ENCODE peak calls at places on chromosomes 12 and 14, in four cellular contexts. R, X, L and J are unnamed samples.

GRCh38 chr12:106773945-106774807 is at the start of gene RIC8B:
- DNase-seq in R (peak), X (peak), L (peak), J (peak)

GRCh38 chr14:61615743-61616523 is 79.4 kb upstream of the HIF1A start:
- DNase-seq in R (no peak), X (no peak), L (peak), J (peak)

GRCh38 chr12:131106542-131106941 is 152.8 kb downstream of the ADGRD1 start:
- DNase-seq in R (no peak), X (no peak), L (no peak), J (no peak)

GRCh38 chr12:96495841-96496545 is 6.6 kb downstream of the CFAP54 start:
- DNase-seq in R (no peak), X (no peak), L (no peak), J (no peak)

GRCh38 chr14:23568600-23569310 is 1.2 kb upstream of the AP1G2 start:
- DNase-seq in R (peak), X (peak), L (no peak), J (no peak)

GRCh38 chr12:120117961-120118709 is 1.6 kb upstream of the RAB35 start:
- DNase-seq in R (no peak), X (peak), L (peak), J (peak)

GRCh38 chr12:77609016-77609415 is 221.7 kb upstream of the NAV3 start:
- DNase-seq in R (no peak), X (no peak), L (no peak), J (no peak)

GRCh38 chr12:14833336-14833735 is 10.0 kb downstream of the ART4 start:
- DNase-seq in R (no peak), X (no peak), L (no peak), J (no peak)

GRCh38 chr12:76449572-76449971 is 101.4 kb upstream of the BBS10 start:
- DNase-seq in R (no peak), X (no peak), L (peak), J (no peak)

GRCh38 chr14:23153891-23154796 is 29.3 kb downstream of the SLC7A8 start:
- DNase-seq in R (no peak), X (no peak), L (peak), J (no peak)

GRCh38 chr14:69665596-69665995 is 54.2 kb downstream of the SUSD6 start:
- DNase-seq in R (no peak), X (no peak), L (peak), J (no peak)

GRCh38 chr14:103974575-103974974 is 32.2 kb upstream of the RD3L start:
- DNase-seq in R (no peak), X (no peak), L (no peak), J (no peak)

GRCh38 chr12:98002887-98003493 is 512.4 kb upstream of the TMPO start:
- DNase-seq in R (peak), X (peak), L (peak), J (no peak)